ENCODE peak calls at places on chromosomes 12 and 14, in ten cellular contexts. E is mucosa of descending colon; D is HEK293T; W is HFF-Myc; S is iris pigment epithelial cell; R is OCI-LY7; X is HFFc6; L is K562; G is activated CD8-positive, alpha-beta memory T cell treated with anti-CD3 and anti-CD28 coated beads, Interleukin-2, amount 50 U/mL, for 4 hours; A is neural progenitor cell. J is an unnamed sample.

GRCh38 chr12:132393245-132393795 is 63.9 kb upstream of the GALNT9 start:
- DNase-seq in E (peak; percentile 27), D (no peak), W (no peak), S (peak; percentile 5), R (no peak), X (no peak), L (peak; percentile 51), G (no peak), A (no peak), J (no peak)

GRCh38 chr12:122137681-122138080 is 36.3 kb downstream of the IL31 start:
- DNase-seq in E (no peak), D (no peak), W (no peak), S (no peak), R (no peak), X (no peak), L (peak; percentile 30), G (no peak), A (peak; percentile 64), J (no peak)

GRCh38 chr12:124679533-124680371 is 112.3 kb upstream of the NCOR2 start:
- DNase-seq in E (no peak), D (no peak), W (no peak), S (no peak), R (no peak), X (no peak), L (no peak), G (no peak), A (no peak), J (no peak)

GRCh38 chr12:32139064-32139421 is 32.4 kb downstream of the BICD1 start:
- DNase-seq in E (no peak), D (no peak), W (no peak), S (peak; percentile 63), R (peak; percentile 94), X (no peak), L (no peak), G (peak; percentile 20), A (peak; percentile 24), J (no peak)

GRCh38 chr12:105342464-105342863 is 12.0 kb downstream of the C12orf75 start:
- DNase-seq in E (no peak), D (no peak), W (no peak), S (no peak), R (no peak), X (no peak), L (no peak), G (no peak), A (peak; percentile 37), J (no peak)

GRCh38 chr14:98958048-98959031 is 313.7 kb downstream of the BCL11B start:
- DNase-seq in E (no peak), D (no peak), W (no peak), S (no peak), R (no peak), X (no peak), L (no peak), G (no peak), A (no peak), J (no peak)

GRCh38 chr14:105065280-105066228 is at the start of gene GPR132:
- DNase-seq in E (peak; percentile 87), D (no peak), W (no peak), S (no peak), R (peak; percentile 48), X (no peak), L (no peak), G (peak; percentile 86), A (no peak), J (no peak)

GRCh38 chr14:101595887-101596721 is 34.8 kb downstream of the DIO3 start:
- DNase-seq in E (peak; percentile 51), D (no peak), W (peak; percentile 4), S (no peak), R (peak; percentile 86), X (no peak), L (peak; percentile 5), G (no peak), A (no peak), J (no peak)

GRCh38 chr12:44875417-44875953 is 630 bp downstream of the NELL2 start:
- DNase-seq in E (no peak), D (peak; percentile 32), W (no peak), S (no peak), R (peak; percentile 4), X (no peak), L (no peak), G (no peak), A (peak; percentile 62), J (no peak)

GRCh38 chr12:96548384-96548783 is 59.0 kb downstream of the CFAP54 start:
- DNase-seq in E (no peak), D (no peak), W (no peak), S (no peak), R (no peak), X (no peak), L (no peak), G (no peak), A (no peak), J (no peak)

GRCh38 chr12:130965668-130966067 is 12.0 kb downstream of the ADGRD1 start:
- DNase-seq in E (no peak), D (no peak), W (no peak), S (peak; percentile 63), R (no peak), X (no peak), L (no peak), G (no peak), A (no peak), J (peak; percentile 68)

GRCh38 chr14:34355584-34356266 is 106.3 kb downstream of the SPTSSA start:
- DNase-seq in E (no peak), D (no peak), W (peak; percentile 67), S (peak; percentile 82), R (no peak), X (peak; percentile 70), L (peak; percentile 12), G (no peak), A (no peak), J (no peak)

GRCh38 chr12:46200551-46200950 is 68.3 kb downstream of the SLC38A1 start:
- DNase-seq in E (no peak), D (no peak), W (no peak), S (no peak), R (no peak), X (no peak), L (no peak), G (no peak), A (no peak), J (no peak)

GRCh38 chr14:51424569-51425251 is 184.7 kb downstream of the TMX1 start:
- DNase-seq in E (no peak), D (no peak), W (no peak), S (peak; percentile 66), R (no peak), X (no peak), L (no peak), G (no peak), A (peak; percentile 50), J (no peak)

GRCh38 chr12:10310926-10311705 is 3.4 kb downstream of the KLRD1 start:
- DNase-seq in E (no peak), D (no peak), W (no peak), S (peak; percentile 76), R (no peak), X (no peak), L (no peak), G (no peak), A (no peak), J (no peak)

GRCh38 chr14:24198845-24199524 is 3.7 kb upstream of the TM9SF1 start:
- DNase-seq in E (no peak), D (no peak), W (no peak), S (no peak), R (no peak), X (no peak), L (no peak), G (no peak), A (no peak), J (no peak)

GRCh38 chr14:66247662-66248061 is 238.5 kb upstream of the CCDC196 start:
- DNase-seq in E (no peak), D (no peak), W (no peak), S (no peak), R (no peak), X (no peak), L (no peak), G (no peak), A (no peak), J (no peak)

GRCh38 chr12:77685112-77685511 is 145.6 kb upstream of the NAV3 start:
- DNase-seq in E (no peak), D (peak; percentile 53), W (peak; percentile 63), S (peak; percentile 81), R (peak; percentile 55), X (peak; percentile 64), L (peak; percentile 1), G (no peak), A (peak; percentile 85), J (peak; percentile 42)

GRCh38 chr12:90854136-90854689 is 100.8 kb downstream of the CCER1 start:
- DNase-seq in E (no peak), D (peak; percentile 33), W (peak; percentile 30), S (peak; percentile 51), R (peak; percentile 40), X (peak; percentile 16), L (peak; percentile 16), G (no peak), A (peak; percentile 75), J (peak; percentile 19)

GRCh38 chr14:104658325-104658712 is 31.1 kb upstream of the INF2 start:
- DNase-seq in E (no peak), D (no peak), W (no peak), S (no peak), R (peak; percentile 87), X (no peak), L (no peak), G (no peak), A (no peak), J (no peak)

GRCh38 chr14:71659165-71659564 is 273.1 kb upstream of the RGS6 start:
- DNase-seq in E (no peak), D (no peak), W (no peak), S (peak; percentile 86), R (peak; percentile 26), X (no peak), L (no peak), G (no peak), A (no peak), J (no peak)

J was measured in HS-5.